ENCODE peak calls at places on chromosomes 3 and 15, in ten cellular contexts. M, E, K, T, F, H, Q, V, L and P are unnamed samples.

GRCh38 chr3:78721771-78722543 is 1045.8 kb downstream of the ROBO1 start:
- DNase-seq in M (no peak), E (no peak), K (no peak), T (no peak), F (no peak), H (no peak), Q (no peak), V (no peak), L (no peak), P (no peak)

GRCh38 chr3:192772495-192772894 is 45.2 kb upstream of the FGF12 start:
- DNase-seq in M (peak), E (peak), K (peak), T (no peak), F (no peak), H (no peak), Q (no peak), V (no peak), L (no peak), P (no peak)

GRCh38 chr15:27549796-27550195 is 549.3 kb downstream of the OCA2 start:
- DNase-seq in M (no peak), E (no peak), K (no peak), T (no peak), F (no peak), H (no peak), Q (no peak), V (no peak), L (no peak), P (no peak)

GRCh38 chr15:50067254-50067653 is 51.8 kb downstream of the ATP8B4 start:
- DNase-seq in M (no peak), E (no peak), K (no peak), T (no peak), F (no peak), H (no peak), Q (no peak), V (no peak), L (no peak), P (no peak)

GRCh38 chr3:156691920-156692319 is 17.5 kb downstream of the TIPARP start:
- DNase-seq in M (no peak), E (no peak), K (no peak), T (no peak), F (no peak), H (no peak), Q (no peak), V (no peak), L (no peak), P (no peak)

GRCh38 chr15:68220967-68221366 is 8.6 kb downstream of the CLN6 start:
- DNase-seq in M (no peak), E (no peak), K (no peak), T (no peak), F (peak), H (no peak), Q (no peak), V (peak), L (peak), P (no peak)

GRCh38 chr3:100802126-100802525 is 92.8 kb downstream of the TFG start:
- DNase-seq in M (peak), E (no peak), K (no peak), T (no peak), F (no peak), H (no peak), Q (no peak), V (no peak), L (no peak), P (no peak)

GRCh38 chr3:68919000-68919399 is 13.3 kb downstream of the TAFA4 start:
- DNase-seq in M (peak), E (peak), K (no peak), T (no peak), F (no peak), H (no peak), Q (no peak), V (no peak), L (no peak), P (no peak)

GRCh38 chr3:173970206-173970605 is 572.7 kb downstream of the NLGN1 start:
- DNase-seq in M (no peak), E (no peak), K (no peak), T (no peak), F (no peak), H (no peak), Q (no peak), V (no peak), L (no peak), P (no peak)

GRCh38 chr3:155872904-155873646 is 2.6 kb downstream of the GMPS start:
- DNase-seq in M (no peak), E (no peak), K (no peak), T (no peak), F (no peak), H (no peak), Q (no peak), V (no peak), L (no peak), P (no peak)

GRCh38 chr15:70772402-70772801 is 9.0 kb upstream of the UACA start:
- DNase-seq in M (no peak), E (no peak), K (no peak), T (no peak), F (no peak), H (no peak), Q (no peak), V (no peak), L (no peak), P (no peak)

GRCh38 chr3:30855390-30855789 is 39.1 kb downstream of the GADL1 start:
- DNase-seq in M (no peak), E (no peak), K (no peak), T (no peak), F (no peak), H (no peak), Q (no peak), V (no peak), L (no peak), P (no peak)

GRCh38 chr15:99122831-99123705 is 18.2 kb downstream of the SYNM start:
- DNase-seq in M (no peak), E (no peak), K (no peak), T (no peak), F (peak), H (peak), Q (peak), V (peak), L (no peak), P (no peak)

GRCh38 chr15:42447599-42447998 is 43.3 kb downstream of the ZNF106 start:
- DNase-seq in M (no peak), E (no peak), K (no peak), T (no peak), F (no peak), H (no peak), Q (no peak), V (no peak), L (no peak), P (no peak)

GRCh38 chr3:123939706-123940105 is 21.3 kb downstream of the CCDC14 start:
- DNase-seq in M (no peak), E (no peak), K (no peak), T (no peak), F (no peak), H (no peak), Q (no peak), V (no peak), L (no peak), P (no peak)

GRCh38 chr3:128254066-128254590 is 100.8 kb downstream of the EEFSEC start:
- DNase-seq in M (no peak), E (no peak), K (no peak), T (no peak), F (no peak), H (no peak), Q (no peak), V (no peak), L (no peak), P (no peak)

GRCh38 chr15:67219288-67219687 is 35.2 kb downstream of the AAGAB start:
- DNase-seq in M (no peak), E (no peak), K (no peak), T (no peak), F (no peak), H (no peak), Q (no peak), V (no peak), L (no peak), P (no peak)

DNA sequence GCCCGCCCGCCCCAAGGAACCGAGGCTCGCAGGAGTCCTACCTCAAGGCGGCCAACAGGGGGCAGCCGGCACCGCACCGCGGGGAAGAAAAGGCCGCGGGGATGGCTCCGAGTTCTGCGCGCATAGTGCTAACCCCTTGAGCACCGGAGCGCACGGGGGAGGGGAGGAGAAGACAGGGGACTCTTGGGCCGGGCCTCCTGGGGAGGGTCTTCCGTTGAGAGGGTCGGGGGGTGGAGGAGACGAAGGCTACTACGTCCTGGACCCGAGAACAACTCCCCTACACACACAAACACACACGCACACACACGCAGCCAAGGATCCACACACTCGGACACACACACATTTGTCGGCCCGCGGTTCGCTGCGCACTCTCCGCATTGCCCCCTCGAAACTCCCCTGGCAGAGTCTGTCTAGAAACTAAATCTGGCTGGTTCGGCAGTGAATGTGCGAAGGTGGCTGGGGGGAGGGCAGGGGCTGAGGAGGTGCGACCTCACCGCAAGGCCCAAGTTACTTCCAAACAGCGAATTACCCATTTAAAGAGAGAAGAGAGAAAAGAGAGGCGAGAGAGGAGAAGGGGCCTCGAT is 1.8 kb downstream of the WNT5A start:
- DNase-seq in M (peak), E (peak), K (peak), T (peak), F (peak), H (peak), Q (no peak), V (peak), L (peak), P (no peak)
- TF ChIP-seq CTCF in M (peak), E (peak), K (peak), T (no peak), F (peak), H (peak), Q (peak), V (peak), L (peak), P (no peak)

GRCh38 chr3:119809249-119810017 is 27.5 kb downstream of the NR1I2 start:
- DNase-seq in M (no peak), E (no peak), K (no peak), T (no peak), F (no peak), H (no peak), Q (no peak), V (no peak), L (no peak), P (no peak)

GRCh38 chr3:119812491-119813058 is 30.7 kb downstream of the NR1I2 start:
- DNase-seq in M (no peak), E (no peak), K (no peak), T (no peak), F (no peak), H (no peak), Q (no peak), V (no peak), L (no peak), P (no peak)

GRCh38 chr3:119808843-119809242 is 26.9 kb downstream of the NR1I2 start:
- DNase-seq in M (no peak), E (no peak), K (no peak), T (no peak), F (no peak), H (no peak), Q (no peak), V (no peak), L (no peak), P (no peak)

GRCh38 chr3:119808244-119808643 is 26.3 kb downstream of the NR1I2 start:
- DNase-seq in M (no peak), E (no peak), K (no peak), T (no peak), F (no peak), H (no peak), Q (no peak), V (no peak), L (no peak), P (no peak)

DNA sequence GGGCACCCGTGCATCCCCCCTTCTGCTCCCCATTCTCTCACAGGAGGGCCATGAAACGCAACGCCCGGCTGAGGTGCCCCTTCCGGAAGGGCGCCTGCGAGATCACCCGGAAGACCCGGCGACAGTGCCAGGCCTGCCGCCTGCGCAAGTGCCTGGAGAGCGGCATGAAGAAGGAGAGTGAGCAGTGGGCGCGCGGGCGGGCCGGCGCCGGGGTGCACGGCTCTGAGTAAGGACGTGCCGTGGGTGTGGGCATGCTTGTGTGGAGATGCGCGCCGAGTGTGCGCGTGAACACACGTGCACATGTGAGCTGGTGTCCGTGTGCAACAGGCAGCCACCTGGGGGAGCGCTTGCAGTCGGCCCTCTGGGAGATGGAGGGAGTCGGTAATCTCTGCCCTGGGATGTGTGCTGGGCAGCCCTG is 28.1 kb downstream of the NR1I2 start:
- DNase-seq in M (peak), E (peak), K (no peak), T (peak), F (no peak), H (no peak), Q (no peak), V (no peak), L (no peak), P (peak)
- TF ChIP-seq CTCF in M (peak), E (no peak), K (no peak), T (no peak), F (no peak), H (no peak), Q (no peak), V (no peak), L (no peak), P (no peak)

DNA sequence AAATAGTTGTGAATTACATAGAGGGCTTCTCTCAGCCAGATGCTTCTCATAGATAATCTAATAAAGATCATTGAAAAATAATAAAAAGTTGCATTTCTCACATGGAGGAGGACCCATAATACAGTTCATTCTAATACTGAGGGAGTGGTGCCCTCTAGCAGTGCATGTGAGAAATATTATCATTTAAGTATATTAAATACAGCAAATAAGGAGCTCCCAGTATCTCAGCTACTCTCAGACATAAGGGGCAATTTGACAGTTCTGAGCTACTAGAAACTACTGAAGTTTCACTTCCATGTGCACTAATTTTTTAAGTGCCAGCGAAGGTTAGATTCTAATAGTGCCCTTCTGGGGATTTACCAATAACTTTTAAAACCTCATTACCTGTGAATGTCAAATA is 188.3 kb downstream of the IL5RA start:
- DNase-seq in M (no peak), E (no peak), K (no peak), T (no peak), F (no peak), H (no peak), Q (no peak), V (no peak), L (no peak), P (no peak)
- TF ChIP-seq CTCF in M (no peak), E (peak), K (peak), T (peak), F (peak), H (peak), Q (no peak), V (no peak), L (peak), P (no peak)

DNA sequence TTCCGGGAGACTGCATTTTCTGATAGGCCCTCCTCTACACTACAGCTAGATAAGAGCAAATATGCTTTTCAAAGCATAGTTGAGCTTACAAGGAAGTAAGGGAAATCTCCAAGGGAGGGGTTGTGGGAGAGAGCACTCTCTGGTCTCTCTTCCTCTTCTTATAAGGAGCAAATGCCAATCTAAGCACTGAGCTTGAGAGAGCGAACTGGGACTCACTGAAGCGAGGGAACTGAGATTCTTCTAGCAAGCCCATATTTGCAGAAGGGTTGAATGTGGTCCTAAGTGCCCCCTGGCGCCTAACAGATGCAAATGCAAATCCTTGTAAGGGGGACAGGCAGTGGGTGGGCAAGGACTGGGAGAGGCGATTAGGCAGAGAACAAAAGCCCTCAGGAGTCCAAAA is 164.8 kb downstream of the ERC2 start:
- DNase-seq in M (peak), E (peak), K (peak), T (peak), F (no peak), H (no peak), Q (no peak), V (no peak), L (no peak), P (no peak)
- TF ChIP-seq CTCF in M (peak), E (peak), K (peak), T (peak), F (peak), H (peak), Q (no peak), V (no peak), L (no peak), P (no peak)

GRCh38 chr3:138043266-138044029 is 33.5 kb downstream of the CLDN18 start:
- DNase-seq in M (peak), E (no peak), K (no peak), T (no peak), F (no peak), H (no peak), Q (no peak), V (no peak), L (no peak), P (no peak)

GRCh38 chr3:138046084-138046483 is 36.1 kb downstream of the CLDN18 start:
- DNase-seq in M (no peak), E (no peak), K (no peak), T (no peak), F (no peak), H (no peak), Q (no peak), V (no peak), L (no peak), P (no peak)

GRCh38 chr3:138047596-138048195 is 37.7 kb downstream of the CLDN18 start:
- DNase-seq in M (no peak), E (no peak), K (no peak), T (no peak), F (no peak), H (no peak), Q (no peak), V (no peak), L (no peak), P (no peak)

GRCh38 chr3:138049157-138049919 is 39.4 kb downstream of the CLDN18 start:
- DNase-seq in M (peak), E (peak), K (no peak), T (no peak), F (no peak), H (no peak), Q (no peak), V (no peak), L (no peak), P (no peak)

GRCh38 chr3:138046955-138047354 is 37.0 kb downstream of the CLDN18 start:
- DNase-seq in M (no peak), E (no peak), K (no peak), T (no peak), F (no peak), H (no peak), Q (no peak), V (no peak), L (no peak), P (no peak)
- TF ChIP-seq CTCF in M (no peak), E (no peak), K (no peak), T (no peak), F (no peak), H (no peak), Q (no peak), V (no peak), L (no peak), P (no peak)

GRCh38 chr15:55741592-55742497 is 1.1 kb downstream of the PRTG start:
- DNase-seq in M (peak), E (peak), K (no peak), T (no peak), F (no peak), H (peak), Q (no peak), V (no peak), L (no peak), P (no peak)
- TF ChIP-seq CTCF in M (peak), E (no peak), K (no peak), T (no peak), F (no peak), H (no peak), Q (no peak), V (no peak), L (no peak), P (no peak)